ENCODE peak calls at places on chromosome 10, in six cellular contexts. Y, X, W, N, T and P are unnamed samples.
A peak's percentile ranks its signal among the peaks of the same experiment; 100 is the strongest.

GRCh38 chr10:27558612-27559020 is 54.5 kb downstream of the RAB18 start:
- DNase-seq in Y (peak; percentile 79), X (peak; percentile 61), W (peak; percentile 50), N (no peak), T (no peak), P (peak; percentile 13)

GRCh38 chr10:90642136-90642535 is 215.7 kb downstream of the HTR7 start:
- DNase-seq in Y (no peak), X (no peak), W (peak; percentile 19), N (no peak), T (no peak), P (no peak)

GRCh38 chr10:3683560-3683959 is 101.4 kb downstream of the KLF6 start:
- DNase-seq in Y (no peak), X (no peak), W (no peak), N (no peak), T (no peak), P (no peak)

GRCh38 chr10:95758351-95759025 is 2.5 kb downstream of the ENTPD1 start:
- DNase-seq in Y (no peak), X (no peak), W (no peak), N (no peak), T (no peak), P (no peak)

GRCh38 chr10:85995791-85996190 is 370.8 kb downstream of the GRID1 start:
- DNase-seq in Y (peak; percentile 36), X (no peak), W (peak; percentile 3), N (no peak), T (no peak), P (no peak)

GRCh38 chr10:106506509-106507265 is 657.8 kb downstream of the SORCS1 start:
- DNase-seq in Y (peak; percentile 12), X (no peak), W (no peak), N (no peak), T (no peak), P (peak; percentile 12)

GRCh38 chr10:68239596-68240150 is 7.8 kb upstream of the ATOH7 start:
- DNase-seq in Y (no peak), X (no peak), W (no peak), N (no peak), T (no peak), P (no peak)

GRCh38 chr10:88848499-88848898 is 3.1 kb downstream of the ANKRD22 start:
- DNase-seq in Y (peak; percentile 83), X (no peak), W (peak; percentile 74), N (no peak), T (no peak), P (no peak)

GRCh38 chr10:97915761-97916160 is 66.1 kb downstream of the GOLGA7B start:
- DNase-seq in Y (no peak), X (no peak), W (no peak), N (no peak), T (peak; percentile 18), P (no peak)

GRCh38 chr10:28661035-28661434 is 16.3 kb upstream of the BAMBI start:
- DNase-seq in Y (peak; percentile 91), X (no peak), W (peak; percentile 86), N (no peak), T (no peak), P (no peak)